ENCODE peak calls at places on chromosomes 1 and 21, in nine cellular contexts. I is activated B cell treated with CpG ODN at 0.5 μM for 24 hours, E is GM13977, V is mucosa of descending colon, S is GM12865, Z is H1, T is tibial nerve, F is H9, J is lung. B is an unnamed sample.

GRCh38 chr1:243474384-243474851 is 218.6 kb downstream of the SDCCAG8 start:
- DNase-seq in I (no peak), E (peak), V (no peak), S (no peak), Z (peak), T (no peak), F (peak), J (no peak), B (no peak)

GRCh38 chr1:104100079-104100478 is 350.4 kb downstream of the AMY1C start:
- DNase-seq in I (no peak), E (no peak), V (no peak), S (no peak), Z (no peak), T (no peak), F (no peak), J (no peak), B (no peak)

GRCh38 chr1:203031467-203031866 is 5.2 kb downstream of the PPFIA4 start:
- DNase-seq in I (no peak), E (no peak), V (no peak), S (no peak), Z (no peak), T (no peak), F (no peak), J (no peak), B (peak)

GRCh38 chr1:178493301-178493741 is 3.4 kb downstream of the CLEC20A start:
- DNase-seq in I (no peak), E (no peak), V (no peak), S (no peak), Z (peak), T (no peak), F (no peak), J (no peak), B (no peak)

GRCh38 chr1:14733053-14733778 is 134.7 kb downstream of the KAZN start:
- DNase-seq in I (no peak), E (peak), V (no peak), S (peak), Z (peak), T (no peak), F (peak), J (no peak), B (no peak)

GRCh38 chr1:36859926-36860325 is 174.4 kb downstream of the GRIK3 start:
- DNase-seq in I (no peak), E (no peak), V (no peak), S (no peak), Z (no peak), T (no peak), F (no peak), J (no peak), B (no peak)

GRCh38 chr1:63836374-63836773 is 62.6 kb downstream of the ROR1 start:
- DNase-seq in I (no peak), E (no peak), V (no peak), S (no peak), Z (no peak), T (no peak), F (no peak), J (no peak), B (no peak)

GRCh38 chr1:36924282-36924791 is 110.0 kb downstream of the GRIK3 start:
- DNase-seq in I (peak), E (peak), V (peak), S (peak), Z (peak), T (peak), F (peak), J (peak), B (no peak)

GRCh38 chr1:2343023-2343935 is 48.1 kb downstream of the MORN1 start:
- DNase-seq in I (no peak), E (no peak), V (peak), S (no peak), Z (no peak), T (no peak), F (no peak), J (no peak), B (no peak)

GRCh38 chr21:42019101-42019605 is 9.0 kb upstream of the ZBTB21 start:
- DNase-seq in I (no peak), E (no peak), V (no peak), S (no peak), Z (no peak), T (no peak), F (no peak), J (no peak), B (no peak)

GRCh38 chr1:236860674-236861073 is 65.6 kb downstream of the MTR start:
- DNase-seq in I (no peak), E (no peak), V (no peak), S (no peak), Z (no peak), T (no peak), F (no peak), J (no peak), B (no peak)

GRCh38 chr1:46549697-46550681 is 1.5 kb downstream of the KNCN start:
- DNase-seq in I (no peak), E (no peak), V (no peak), S (peak), Z (no peak), T (no peak), F (peak), J (no peak), B (no peak)

GRCh38 chr1:246417152-246417812 is 89.8 kb downstream of the SMYD3 start:
- DNase-seq in I (no peak), E (no peak), V (no peak), S (no peak), Z (no peak), T (no peak), F (no peak), J (no peak), B (no peak)

GRCh38 chr21:33266784-33267135 is 593 bp downstream of the IL10RB start:
- DNase-seq in I (no peak), E (peak), V (peak), S (peak), Z (no peak), T (no peak), F (no peak), J (no peak), B (no peak)

GRCh38 chr1:194338241-194338948 is 1152.0 kb upstream of the B3GALT2 start:
- DNase-seq in I (no peak), E (no peak), V (no peak), S (no peak), Z (no peak), T (no peak), F (no peak), J (no peak), B (no peak)

GRCh38 chr1:228781161-228781771 is 46.0 kb downstream of the RHOU start:
- DNase-seq in I (no peak), E (no peak), V (no peak), S (no peak), Z (no peak), T (no peak), F (no peak), J (peak), B (peak)

GRCh38 chr1:241007668-241008067 is 349.3 kb downstream of the RGS7 start:
- DNase-seq in I (no peak), E (no peak), V (peak), S (no peak), Z (no peak), T (no peak), F (peak), J (peak), B (no peak)

GRCh38 chr21:17466166-17466565 is 46.7 kb upstream of the CXADR start:
- DNase-seq in I (no peak), E (no peak), V (no peak), S (no peak), Z (no peak), T (no peak), F (no peak), J (no peak), B (no peak)

GRCh38 chr21:34946385-34947121 is 102.5 kb downstream of the RUNX1 start:
- DNase-seq in I (no peak), E (no peak), V (no peak), S (no peak), Z (no peak), T (no peak), F (no peak), J (no peak), B (no peak)

GRCh38 chr1:154861607-154862094 is 8.4 kb downstream of the KCNN3 start:
- DNase-seq in I (no peak), E (no peak), V (no peak), S (no peak), Z (no peak), T (no peak), F (no peak), J (no peak), B (no peak)

GRCh38 chr1:112625696-112626095 is 6.1 kb downstream of the CAPZA1 start:
- DNase-seq in I (no peak), E (no peak), V (no peak), S (no peak), Z (no peak), T (no peak), F (no peak), J (no peak), B (no peak)

GRCh38 chr1:156260896-156261295 is 13.0 kb upstream of the PAQR6 start:
- DNase-seq in I (no peak), E (no peak), V (no peak), S (no peak), Z (no peak), T (no peak), F (no peak), J (no peak), B (no peak)

GRCh38 chr1:31372961-31373896 is at the start of gene FABP3:
- DNase-seq in I (no peak), E (peak), V (peak), S (no peak), Z (peak), T (peak), F (peak), J (peak), B (no peak)
- TF ChIP-seq CTCF in I (no peak), E (no peak), V (no peak), S (no peak), Z (no peak), T (no peak), F (no peak), J (no peak), B (no peak)

GRCh38 chr1:147492207-147492606 is 49.1 kb upstream of the BCL9 start:
- DNase-seq in I (no peak), E (no peak), V (no peak), S (no peak), Z (no peak), T (no peak), F (no peak), J (no peak), B (no peak)
- TF ChIP-seq CTCF in I (no peak), E (no peak), V (no peak), S (no peak), Z (no peak), T (no peak), F (no peak), J (no peak), B (peak)

GRCh38 chr1:205976708-205977107 is 26.5 kb downstream of the RAB7B start:
- DNase-seq in I (no peak), E (no peak), V (no peak), S (no peak), Z (no peak), T (no peak), F (peak), J (no peak), B (no peak)
- TF ChIP-seq CTCF in I (no peak), E (no peak), V (no peak), S (no peak), Z (peak), T (no peak), F (no peak), J (no peak), B (no peak)

GRCh38 chr1:35287807-35288640 is 19.5 kb downstream of the ZMYM4 start:
- DNase-seq in I (no peak), E (no peak), V (no peak), S (peak), Z (no peak), T (no peak), F (no peak), J (no peak), B (no peak)
- TF ChIP-seq CTCF in I (no peak), E (no peak), V (no peak), S (no peak), Z (no peak), T (no peak), F (no peak), J (no peak), B (no peak)

GRCh38 chr1:215523128-215523861 is 43.8 kb upstream of the KCTD3 start:
- DNase-seq in I (no peak), E (no peak), V (no peak), S (no peak), Z (no peak), T (no peak), F (no peak), J (no peak), B (no peak)
- TF ChIP-seq CTCF in I (no peak), E (no peak), V (no peak), S (no peak), Z (no peak), T (peak), F (peak), J (no peak), B (peak)

GRCh38 chr1:32241011-32241763 is 5.8 kb upstream of the FAM167B start:
- DNase-seq in I (peak), E (peak), V (peak), S (peak), Z (peak), T (no peak), F (peak), J (peak), B (no peak)
- TF ChIP-seq CTCF in I (no peak), E (peak), V (no peak), S (no peak), Z (no peak), T (no peak), F (no peak), J (no peak), B (no peak)

DNA sequence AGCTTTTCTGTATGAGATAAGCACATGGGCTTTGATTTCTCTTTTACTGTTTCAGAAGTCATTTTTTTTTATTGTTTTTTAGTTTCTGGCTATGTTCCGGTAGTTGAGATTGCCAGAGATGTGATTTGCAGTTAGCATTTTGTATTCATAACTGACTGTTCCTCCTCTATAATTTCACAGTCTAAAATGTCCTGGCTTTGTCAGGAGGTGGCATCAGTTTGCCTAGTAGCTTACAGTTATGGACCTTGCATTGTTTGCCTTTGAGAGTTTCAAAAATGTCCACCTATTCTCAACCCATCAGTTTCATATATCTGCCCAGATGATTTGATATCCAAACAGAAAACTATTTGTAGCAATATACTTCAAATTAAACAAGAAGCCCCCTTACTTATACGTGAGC is 39.5 kb upstream of the ST6GALNAC3 start:
- DNase-seq in I (no peak), E (no peak), V (no peak), S (no peak), Z (no peak), T (no peak), F (no peak), J (no peak), B (no peak)
- TF ChIP-seq CTCF in I (no peak), E (no peak), V (no peak), S (peak), Z (peak), T (no peak), F (peak), J (no peak), B (peak)

DNA sequence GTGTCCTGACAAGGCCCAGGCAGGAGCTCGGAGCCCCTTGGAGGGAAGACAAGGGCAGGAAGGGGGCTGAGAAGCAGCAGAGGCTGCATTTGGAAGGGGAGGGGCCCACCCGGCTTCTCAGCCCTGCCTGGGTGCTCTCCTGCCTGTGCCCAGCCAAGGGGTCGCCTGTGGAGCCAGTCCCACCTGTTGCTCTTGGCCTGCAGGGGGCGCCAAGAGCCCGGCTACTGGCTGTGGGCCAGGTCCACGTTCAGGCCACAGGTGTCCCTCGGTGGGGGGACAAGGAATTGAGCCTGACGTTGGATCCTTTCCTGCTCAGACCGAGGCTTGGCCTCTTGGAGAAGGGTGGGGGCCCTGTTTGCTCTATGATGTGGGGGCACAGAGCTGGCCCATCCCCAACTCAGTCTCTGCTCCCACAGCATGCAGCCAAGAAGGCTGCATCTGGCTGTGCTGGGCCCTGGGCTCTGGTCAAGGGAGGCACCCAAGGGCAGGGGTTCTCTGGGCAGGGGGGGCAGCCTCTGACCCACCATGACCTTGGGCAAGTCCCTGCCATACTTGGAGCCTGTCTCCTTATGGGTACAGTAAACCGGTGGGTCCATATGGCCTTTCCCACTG is 10.9 kb downstream of the WNT4 start:
- DNase-seq in I (peak), E (peak), V (peak), S (peak), Z (peak), T (no peak), F (peak), J (no peak), B (peak)
- TF ChIP-seq CTCF in I (peak), E (peak), V (peak), S (peak), Z (peak), T (peak), F (peak), J (peak), B (peak)

GRCh38 chr1:66445492-66446181 is 88.3 kb upstream of the SGIP1 start:
- DNase-seq in I (peak), E (peak), V (peak), S (peak), Z (no peak), T (no peak), F (no peak), J (no peak), B (no peak)
- TF ChIP-seq CTCF in I (no peak), E (peak), V (no peak), S (no peak), Z (no peak), T (no peak), F (no peak), J (no peak), B (no peak)

GRCh38 chr1:6447818-6448748 is 17.9 kb downstream of the TNFRSF25 start:
- DNase-seq in I (no peak), E (no peak), V (peak), S (no peak), Z (peak), T (no peak), F (peak), J (no peak), B (no peak)
- TF ChIP-seq CTCF in I (no peak), E (no peak), V (no peak), S (no peak), Z (peak), T (no peak), F (peak), J (no peak), B (no peak)